ENCODE peak calls at places on chromosomes 12 and 14, in four cellular contexts. K is Panc1, X is tibial artery, E is right cardiac atrium. Z is an unnamed sample.
A peak's percentile ranks its signal among the peaks of the same experiment; 100 is the strongest.

GRCh38 chr12:51128905-51129304 is 44.0 kb downstream of the TFCP2 start:
- DNase-seq in K (no peak), X (no peak), E (no peak), Z (no peak)

GRCh38 chr12:108825205-108825950 is 32.0 kb downstream of the SSH1 start:
- DNase-seq in E (no peak), X (no peak), K (no peak), Z (no peak)

GRCh38 chr14:104494483-104494882 is 85.1 kb upstream of the C14orf180 start:
- DNase-seq in X (no peak), K (no peak), E (no peak), Z (no peak)

GRCh38 chr14:69259531-69260245 is at the start of gene GALNT16:
- DNase-seq in K (no peak), X (no peak), E (peak; percentile 53), Z (no peak)

GRCh38 chr12:79763748-79764452 is 73.1 kb upstream of the PAWR start:
- DNase-seq in E (no peak), X (no peak), K (no peak), Z (no peak)

GRCh38 chr14:67551940-67552339 is 18.9 kb downstream of the PLEKHH1 start:
- DNase-seq in K (no peak), X (no peak), E (no peak), Z (no peak)

GRCh38 chr14:81165188-81165587 is 55.6 kb downstream of the GTF2A1 start:
- DNase-seq in E (no peak), X (no peak), K (no peak), Z (no peak)

GRCh38 chr12:52054838-52055741 is 3.8 kb downstream of the NR4A1 start:
- DNase-seq in K (no peak), X (no peak), E (peak; percentile 41), Z (no peak)

GRCh38 chr12:120742207-120742536 is 16.5 kb downstream of the ACADS start:
- DNase-seq in E (no peak), X (no peak), K (no peak), Z (no peak)

GRCh38 chr12:40525054-40525453 is 167.2 kb upstream of the CNTN1 start:
- DNase-seq in K (no peak), E (no peak), X (no peak), Z (no peak)

GRCh38 chr14:72962829-72963312 is 36.6 kb downstream of the DCAF4 start:
- DNase-seq in E (no peak), K (peak; percentile 71), X (no peak), Z (peak; percentile 54)

GRCh38 chr14:24409217-24409616 is 10.4 kb downstream of the NYNRIN start:
- DNase-seq in E (no peak), K (no peak), X (no peak), Z (no peak)

GRCh38 chr14:47675489-47676300 is at the start of gene MDGA2:
- DNase-seq in K (no peak), X (no peak), E (no peak), Z (no peak)

GRCh38 chr12:92845320-92845719 is 83.8 kb downstream of the EEA1 start:
- DNase-seq in X (no peak), E (no peak), K (no peak), Z (no peak)

GRCh38 chr12:63792333-63792732 is 12.6 kb downstream of the RXYLT1 start:
- DNase-seq in E (no peak), K (no peak), X (no peak), Z (no peak)

GRCh38 chr12:5960783-5961182 is 15.7 kb upstream of the ANO2 start:
- DNase-seq in E (no peak), X (no peak), K (no peak), Z (no peak)

GRCh38 chr14:102197317-102197850 is 57.7 kb downstream of the WDR20 start:
- DNase-seq in K (no peak), X (no peak), E (no peak), Z (no peak)

GRCh38 chr12:53974084-53975018 is at the start of gene HOTAIR:
- DNase-seq in K (no peak), X (peak; percentile 81), E (no peak), Z (no peak)

GRCh38 chr12:87924149-87924548 is 105.1 kb downstream of the C12orf50 start:
- DNase-seq in X (no peak), K (no peak), E (no peak), Z (no peak)

GRCh38 chr14:45252356-45253069 is 489 bp downstream of the MIS18BP1 start:
- DNase-seq in K (no peak), X (no peak), E (no peak), Z (no peak)

GRCh38 chr12:109820921-109821381 is 12.2 kb downstream of the TRPV4 start:
- DNase-seq in E (no peak), X (no peak), K (no peak), Z (no peak)

GRCh38 chr14:54226103-54226502 is 170.7 kb upstream of the CDKN3 start:
- DNase-seq in K (no peak), X (no peak), E (no peak), Z (no peak)

GRCh38 chr14:33515441-33515840 is 435.4 kb downstream of the EGLN3 start:
- DNase-seq in X (no peak), K (no peak), E (no peak), Z (no peak)

GRCh38 chr14:68616255-68616902 is 176.5 kb downstream of the ZFP36L1 start:
- DNase-seq in E (no peak), X (no peak), K (no peak), Z (no peak)

GRCh38 chr14:77590845-77591506 is 25.5 kb downstream of the SPTLC2 start:
- DNase-seq in X (no peak), K (no peak), E (no peak), Z (no peak)

GRCh38 chr12:8544295-8544694 is 3.6 kb upstream of the CLEC4E start:
- DNase-seq in X (peak; percentile 74), E (peak; percentile 47), K (peak; percentile 35), Z (peak; percentile 48)

GRCh38 chr12:100248886-100249285 is 18.0 kb downstream of the DEPDC4 start:
- DNase-seq in K (no peak), X (no peak), E (no peak), Z (no peak)

GRCh38 chr12:54463034-54463433 is 10.4 kb downstream of the GTSF1 start:
- DNase-seq in X (peak; percentile 81), E (peak; percentile 59), K (no peak), Z (no peak)

GRCh38 chr12:68532204-68532886 is 78.4 kb upstream of the RAP1B start:
- DNase-seq in E (no peak), K (no peak), X (no peak), Z (no peak)

GRCh38 chr12:119200601-119201000 is 21.9 kb downstream of the HSPB8 start:
- DNase-seq in X (no peak), K (no peak), E (no peak), Z (no peak)

GRCh38 chr12:40152783-40153383 is 47.0 kb upstream of the SLC2A13 start:
- DNase-seq in E (no peak), K (peak; percentile 13), X (no peak), Z (peak; percentile 11)

GRCh38 chr12:114692558-114693531 is 8.9 kb upstream of the TBX3 start:
- DNase-seq in K (no peak), X (no peak), E (no peak), Z (no peak)

GRCh38 chr12:26539131-26539530 is 293.9 kb downstream of the ITPR2 start:
- DNase-seq in K (no peak), E (no peak), X (no peak), Z (no peak)

GRCh38 chr12:71610036-71610795 is 53.4 kb downstream of the ZFC3H1 start:
- DNase-seq in K (no peak), X (no peak), E (no peak), Z (no peak)

GRCh38 chr14:23614395-23614828 is 21.8 kb upstream of the DHRS2 start:
- DNase-seq in E (no peak), K (no peak), X (no peak), Z (no peak)

GRCh38 chr14:51157012-51157411 is 62.1 kb upstream of the TRIM9 start:
- DNase-seq in E (no peak), X (no peak), K (peak; percentile 1), Z (no peak)

GRCh38 chr12:131988054-131988796 is 38.5 kb downstream of the EP400 start:
- DNase-seq in X (no peak), E (peak; percentile 21), K (no peak), Z (no peak)

DNA sequence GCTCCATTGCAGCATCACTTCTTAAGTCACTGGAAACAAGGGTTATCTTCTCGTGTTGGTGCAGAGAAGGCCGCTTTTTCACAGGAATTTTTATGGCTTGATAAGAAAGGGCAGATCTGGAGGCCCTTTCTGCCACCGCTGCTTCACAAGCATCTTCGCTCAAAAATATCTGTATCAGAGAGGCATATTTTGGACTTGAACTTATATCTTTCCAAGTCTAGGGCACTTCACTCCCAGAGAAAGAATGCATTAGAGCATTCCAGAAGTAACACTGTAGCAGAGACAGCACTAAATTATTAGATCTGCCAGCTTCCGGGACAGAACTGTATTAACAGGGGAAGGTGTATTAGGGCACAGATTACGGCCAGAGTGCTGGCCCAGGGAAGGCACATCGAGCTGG is 151.7 kb upstream of the AMIGO2 start:
- DNase-seq in E (no peak), K (no peak), X (no peak), Z (no peak)
- H3K4me1 ChIP-seq in E (peaks cover 3% of the 10 kb centered on the region), K (no peaks in the 10 kb centered on the region), X (peaks cover 6% of the 10 kb centered on the region), Z (peaks cover 3% of the 10 kb centered on the region)

GRCh38 chr12:11810160-11810559 is 160.7 kb downstream of the ETV6 start:
- DNase-seq in K (no peak), E (no peak), X (no peak), Z (no peak)
- H3K27ac ChIP-seq in K (no peak overlapping the region), E (no peak overlapping the region), X (no peak overlapping the region), Z (no peak overlapping the region)

GRCh38 chr12:104282109-104282508 is 21.4 kb upstream of the EID3 start:
- DNase-seq in K (no peak), X (no peak), E (no peak), Z (no peak)

GRCh38 chr12:104280111-104280510 is 23.4 kb upstream of the EID3 start:
- DNase-seq in E (no peak), X (no peak), K (no peak), Z (no peak)

GRCh38 chr12:104279164-104279563 is 24.4 kb upstream of the EID3 start:
- DNase-seq in E (no peak), K (no peak), X (no peak), Z (no peak)

GRCh38 chr12:104281636-104282035 is 21.9 kb upstream of the EID3 start:
- DNase-seq in E (no peak), K (no peak), X (no peak), Z (no peak)

GRCh38 chr12:104280703-104281458 is 22.7 kb upstream of the EID3 start:
- DNase-seq in X (no peak), K (no peak), E (no peak), Z (no peak)
- H3K4me3 ChIP-seq in X (no peak overlapping the region), K (no peak overlapping the region), E (no peak overlapping the region), Z (no peak overlapping the region)

DNA sequence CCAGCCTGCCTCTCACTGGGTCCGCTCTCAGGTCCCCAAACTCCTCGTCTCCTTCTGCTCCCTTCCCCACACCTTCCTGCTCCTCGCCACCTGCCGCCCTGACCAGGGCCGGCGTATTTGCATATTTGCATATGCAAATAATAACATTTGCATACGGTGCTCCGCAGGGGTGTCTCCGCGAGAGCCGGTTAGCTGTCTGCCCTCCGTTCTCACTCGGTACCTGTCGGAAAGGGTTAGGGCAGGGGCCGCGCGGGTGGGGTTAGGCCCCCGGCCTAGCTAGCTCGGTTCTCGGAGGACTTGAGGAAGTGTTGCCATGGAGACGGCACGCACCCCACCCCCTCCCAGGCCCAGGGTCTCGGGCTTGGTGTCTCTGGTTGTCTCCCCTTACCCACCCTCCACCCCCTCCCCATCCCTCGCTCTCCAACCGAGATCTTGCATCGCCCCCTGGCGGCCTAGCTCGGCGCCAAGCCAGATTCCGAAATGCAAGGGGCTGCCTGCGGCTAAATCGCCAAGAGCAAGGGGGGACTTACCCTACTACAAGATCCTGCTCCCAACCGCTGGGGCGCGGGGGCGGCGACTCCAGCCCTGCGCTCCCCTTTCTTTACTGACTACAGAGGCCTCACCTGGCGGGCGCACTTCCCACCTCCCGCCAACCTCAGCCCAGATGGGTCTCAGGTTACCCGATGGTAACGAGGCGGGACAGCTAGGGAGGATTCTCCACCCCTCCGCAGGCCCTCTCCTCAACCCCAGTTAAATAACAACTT is 8.1 kb downstream of the STAC3 start:
- DNase-seq in K (no peak), E (peak; percentile 54), X (peak; percentile 75), Z (no peak)
- H3K4me1 ChIP-seq in K (peaks cover 21% of the 10 kb centered on the region), E (peaks cover 2% of the 10 kb centered on the region), X (peaks cover 52% of the 10 kb centered on the region), Z (peaks cover 12% of the 10 kb centered on the region)

Z was measured in iPS DF 6.9.